ENCODE peak calls at places on chromosome 1, in four cellular contexts. S is SK-N-SH, U is H1, X is GM12878. Q is an unnamed sample.

GRCh38 chr1:159239551-159240220 is 35.0 kb downstream of the ACKR1 start:
- DNase-seq in S (no peak), U (no peak), X (peak), Q (no peak)

GRCh38 chr1:65027699-65028358 is 61.5 kb upstream of the JAK1 start:
- DNase-seq in U (no peak), S (no peak), X (no peak), Q (no peak)

GRCh38 chr1:87120779-87121178 is 206.3 kb downstream of the HS2ST1 start:
- DNase-seq in X (no peak), U (no peak), S (no peak), Q (no peak)

GRCh38 chr1:9136925-9137324 is 8.0 kb upstream of the GPR157 start:
- DNase-seq in S (no peak), X (no peak), U (no peak), Q (no peak)

GRCh38 chr1:109756848-109757521 is 6.7 kb downstream of the EPS8L3 start:
- DNase-seq in X (no peak), S (no peak), U (peak), Q (no peak)

GRCh38 chr1:212977781-212978645 is 27.7 kb downstream of the VASH2 start:
- DNase-seq in S (no peak), X (peak), U (no peak), Q (no peak)

GRCh38 chr1:86502721-86503430 is 34.1 kb downstream of the CLCA1 start:
- DNase-seq in U (peak), X (no peak), S (no peak), Q (peak)

GRCh38 chr1:54604572-54605370 is 18.6 kb downstream of the FAM151A start:
- DNase-seq in U (no peak), S (no peak), X (peak), Q (no peak)

GRCh38 chr1:46487818-46488218 is 1.8 kb upstream of the DMBX1 start:
- DNase-seq in U (peak), S (no peak), X (no peak), Q (no peak)

DNA sequence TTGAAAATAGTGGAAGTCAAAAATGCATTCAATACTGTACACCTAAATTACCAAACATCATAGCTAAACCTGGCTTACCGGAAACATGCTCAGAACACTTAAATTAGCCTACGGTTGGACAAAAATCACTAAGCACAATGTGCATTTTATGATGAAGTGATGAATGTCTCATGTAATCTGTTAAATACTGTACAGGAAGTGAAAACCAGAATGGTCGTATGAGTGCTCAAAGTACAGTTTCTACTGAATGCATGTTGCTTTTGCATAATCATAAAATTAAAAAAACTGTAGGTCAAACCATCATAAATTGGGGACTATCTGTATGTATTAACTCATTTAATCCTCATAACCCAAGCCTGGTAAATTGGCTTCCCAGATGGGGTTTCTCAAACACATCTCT is 356.6 kb upstream of the ST6GALNAC5 start:
- DNase-seq in X (no peak), U (no peak), S (no peak), Q (no peak)
- TF ChIP-seq TCF12 in X (no peak), U (no peak), S (no peak), Q (no peak)

DNA sequence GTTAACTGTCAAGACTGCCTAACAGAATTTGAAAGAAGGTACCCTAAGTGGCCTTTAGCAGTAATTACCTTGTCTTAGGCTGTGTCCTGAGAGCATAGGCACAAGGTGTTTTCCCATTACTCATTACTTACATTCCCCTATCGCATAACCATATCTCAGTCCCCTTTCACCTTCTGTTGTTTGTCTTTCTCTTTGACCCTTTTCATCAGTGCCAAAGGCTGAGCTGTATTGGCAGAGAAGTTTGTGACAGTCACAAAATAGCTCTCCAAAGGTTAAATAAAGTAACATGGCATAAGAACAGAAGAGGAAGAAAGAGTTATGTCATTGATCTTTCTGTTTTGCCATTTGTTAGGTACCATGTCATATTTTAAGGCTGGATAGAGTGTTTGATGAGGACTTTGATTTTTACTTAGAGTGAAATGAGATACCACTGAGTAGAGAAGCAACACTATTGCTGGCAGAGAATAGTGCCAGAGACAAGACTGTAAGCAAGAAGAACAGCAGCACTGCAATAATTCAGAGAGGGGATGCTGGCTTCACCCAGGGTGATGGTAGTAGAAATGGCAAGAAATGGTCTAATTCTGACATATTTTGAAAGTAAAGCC is 497.8 kb downstream of the TTLL7 start:
- DNase-seq in U (no peak), S (no peak), X (peak), Q (no peak)
- TF ChIP-seq TCF12 in U (no peak), S (no peak), X (no peak), Q (no peak)

GRCh38 chr1:44826375-44827196 is 16.5 kb downstream of the PTCH2 start:
- DNase-seq in X (no peak), S (peak), U (no peak), Q (peak)
- TF ChIP-seq TCF12 in X (no peak), S (no peak), U (no peak), Q (peak)

GRCh38 chr1:206890690-206891089 is 6.6 kb upstream of the IL24 start:
- DNase-seq in U (peak), X (no peak), S (no peak), Q (no peak)
- TF ChIP-seq TCF12 in U (no peak), X (no peak), S (no peak), Q (no peak)

DNA sequence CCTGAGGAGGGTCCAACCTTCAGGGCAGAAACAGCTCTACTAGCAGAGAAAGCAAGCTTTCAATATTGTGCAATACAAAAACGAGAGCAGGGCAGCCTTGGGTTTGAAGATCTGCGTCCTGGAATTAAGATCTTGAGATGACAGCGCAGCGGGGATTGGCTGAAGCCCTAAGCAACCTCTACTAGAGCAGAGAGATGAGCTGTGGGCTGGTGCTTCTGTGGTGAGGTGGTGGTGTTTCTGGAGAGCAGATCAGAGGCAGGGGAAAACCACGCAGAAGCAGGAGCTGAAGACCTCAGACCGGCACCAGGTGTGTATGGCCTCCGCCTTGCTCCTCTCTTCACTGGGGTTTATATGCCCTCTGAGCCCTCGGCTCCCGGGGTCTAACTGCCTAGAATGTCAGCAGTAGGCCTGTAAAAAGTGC is 12.5 kb downstream of the TRAF3IP3 start:
- DNase-seq in U (no peak), S (no peak), X (peak), Q (no peak)
- TF ChIP-seq TCF12 in U (no peak), S (no peak), X (no peak), Q (no peak)

Q was measured in HepG2.